ENCODE peak calls at places on chromosomes 6 and 20, in four cellular contexts. R is CD8-positive, alpha-beta memory T cell; D is psoas muscle; E is PC-3. J is an unnamed sample. For H3K4me1 and H3K27me3, the result is how much of the 10 kb centered on the place peaks cover.

GRCh38 chr6:143701343-143702234 is 23.8 kb downstream of the PHACTR2 start:
- DNase-seq in D (no peak), E (no peak), R (no peak), J (no peak)

GRCh38 chr6:163836916-163837660 is 422.6 kb downstream of the QKI start:
- DNase-seq in D (no peak), E (no peak), R (no peak), J (no peak)

GRCh38 chr6:131519670-131520436 is 53.2 kb upstream of the ARG1 start:
- DNase-seq in D (no peak), R (peak), E (peak), J (no peak)

GRCh38 chr6:149913085-149913484 is 9.8 kb downstream of the RAET1G start:
- DNase-seq in D (no peak), R (no peak), E (no peak), J (no peak)

GRCh38 chr20:32574296-32575226 is 10.6 kb downstream of the NOL4L start:
- DNase-seq in E (peak), R (no peak), D (no peak), J (peak)

GRCh38 chr6:131966443-131966842 is 15.3 kb upstream of the CCN2 start:
- DNase-seq in E (no peak), D (no peak), R (no peak), J (peak)

GRCh38 chr6:142819603-142820335 is 125.2 kb downstream of the HIVEP2 start:
- DNase-seq in R (peak), E (no peak), D (no peak), J (no peak)

GRCh38 chr6:5044866-5045265 is 40.3 kb upstream of the PPP1R3G start:
- DNase-seq in D (no peak), E (no peak), R (no peak), J (no peak)

GRCh38 chr6:169859401-169859977 is 108.1 kb downstream of the ERMARD start:
- DNase-seq in E (no peak), R (no peak), D (no peak), J (peak)

GRCh38 chr6:21501815-21502214 is 91.7 kb upstream of the SOX4 start:
- DNase-seq in R (no peak), D (no peak), E (no peak), J (no peak)

GRCh38 chr6:10382322-10382721 is 32.6 kb downstream of the TFAP2A start:
- DNase-seq in E (no peak), R (no peak), D (no peak), J (no peak)

GRCh38 chr6:159466934-159467333 is 226.1 kb downstream of the SOD2 start:
- DNase-seq in R (no peak), E (no peak), D (no peak), J (no peak)

GRCh38 chr6:104995989-104996617 is 39.2 kb downstream of the LIN28B start:
- DNase-seq in E (peak), D (no peak), R (no peak), J (no peak)

GRCh38 chr6:114063956-114064355 is 93.0 kb upstream of the HDAC2 start:
- DNase-seq in R (no peak), E (no peak), D (no peak), J (no peak)

GRCh38 chr6:87029711-87030314 is 65.1 kb downstream of the CGA start:
- DNase-seq in E (peak), D (no peak), R (no peak), J (no peak)

GRCh38 chr6:166167258-166167731 is 356 bp downstream of the TBXT start:
- DNase-seq in R (no peak), E (no peak), D (no peak), J (no peak)

GRCh38 chr6:156752666-156753301 is 24.4 kb upstream of the ARID1B start:
- DNase-seq in E (no peak), R (no peak), D (peak), J (no peak)

GRCh38 chr6:292506-293184 is 358 bp downstream of the DUSP22 start:
- DNase-seq in R (peak), E (peak), D (peak), J (peak)

GRCh38 chr6:743320-744096 is 50.6 kb upstream of the EXOC2 start:
- DNase-seq in E (no peak), R (no peak), D (no peak), J (no peak)

GRCh38 chr6:139572001-139572400 is 197.6 kb upstream of the CITED2 start:
- DNase-seq in E (no peak), R (no peak), D (no peak), J (no peak)

GRCh38 chr20:41174782-41175181 is 37.4 kb downstream of the PLCG1 start:
- DNase-seq in E (no peak), R (no peak), D (no peak), J (peak)

GRCh38 chr6:33113720-33114119 is 37.9 kb downstream of the HLA-DPB1 start:
- DNase-seq in R (no peak), E (no peak), D (no peak), J (no peak)

GRCh38 chr6:44224154-44224977 is 971 bp downstream of the SLC29A1 start:
- DNase-seq in E (peak), D (no peak), R (no peak), J (no peak)

GRCh38 chr6:91317247-91317646 is 730.4 kb upstream of the MAP3K7 start:
- DNase-seq in E (peak), R (no peak), D (no peak), J (no peak)

GRCh38 chr6:164854526-164854925 is 454.9 kb downstream of the C6orf118 start:
- DNase-seq in E (no peak), D (no peak), R (no peak), J (no peak)

GRCh38 chr20:37265152-37265551 is 3.5 kb upstream of the GHRH start:
- DNase-seq in E (no peak), D (no peak), R (no peak), J (no peak)

GRCh38 chr6:46684771-46685170 is 2.9 kb upstream of the TDRD6 start:
- DNase-seq in E (peak), R (no peak), D (no peak), J (no peak)

GRCh38 chr6:152048921-152049320 is 241.4 kb downstream of the ESR1 start:
- DNase-seq in D (no peak), E (no peak), R (no peak), J (no peak)
- H3K4me1 ChIP-seq in D (under half), E (under half), R (under half), J (under half)

DNA sequence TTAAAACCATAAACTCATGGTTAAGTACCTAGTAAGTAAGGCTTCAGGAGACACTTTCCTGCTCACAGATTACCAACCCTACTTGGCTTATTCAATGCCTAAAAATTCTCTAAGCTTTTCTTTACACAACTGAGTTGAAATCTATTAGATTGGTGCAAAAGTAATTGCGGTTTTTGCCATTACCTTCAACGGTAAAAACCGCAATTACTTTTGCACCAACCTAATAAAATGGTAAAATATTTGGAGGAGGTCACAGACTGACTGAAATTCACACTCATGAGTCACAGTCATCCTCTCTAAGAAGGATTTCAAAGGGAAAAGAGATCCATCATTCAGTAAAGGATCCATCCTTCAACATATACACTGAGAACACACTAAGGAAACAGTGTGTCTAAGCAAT is 25.9 kb downstream of the PKHD1 start:
- DNase-seq in E (no peak), R (no peak), D (no peak), J (no peak)
- H3K27me3 ChIP-seq in E (under half), R (under half), D (under half), J (under half)

DNA sequence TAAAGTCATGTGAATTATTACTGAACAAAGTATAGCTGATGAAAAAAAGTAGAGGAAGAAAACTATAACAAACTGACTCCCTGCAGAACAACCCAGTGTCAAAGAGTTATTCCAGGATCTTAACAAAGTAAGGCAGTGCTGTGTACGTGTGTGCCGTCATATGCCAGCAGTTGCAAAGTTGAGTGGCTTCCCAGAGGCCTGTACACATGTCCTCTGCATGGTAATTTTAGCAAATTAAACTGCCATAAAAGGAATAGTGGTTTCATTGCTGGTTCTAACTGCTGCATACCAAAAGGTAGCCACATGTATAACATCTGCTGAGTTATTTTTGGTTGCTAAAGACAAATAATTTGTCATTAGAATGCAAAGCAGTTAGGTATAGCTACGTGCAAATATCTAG is 44.8 kb downstream of the RIPOR2 start:
- DNase-seq in E (no peak), D (no peak), R (no peak), J (no peak)
- H3K4me1 ChIP-seq in E (under half), D (under half), R (half or more), J (under half)

DNA sequence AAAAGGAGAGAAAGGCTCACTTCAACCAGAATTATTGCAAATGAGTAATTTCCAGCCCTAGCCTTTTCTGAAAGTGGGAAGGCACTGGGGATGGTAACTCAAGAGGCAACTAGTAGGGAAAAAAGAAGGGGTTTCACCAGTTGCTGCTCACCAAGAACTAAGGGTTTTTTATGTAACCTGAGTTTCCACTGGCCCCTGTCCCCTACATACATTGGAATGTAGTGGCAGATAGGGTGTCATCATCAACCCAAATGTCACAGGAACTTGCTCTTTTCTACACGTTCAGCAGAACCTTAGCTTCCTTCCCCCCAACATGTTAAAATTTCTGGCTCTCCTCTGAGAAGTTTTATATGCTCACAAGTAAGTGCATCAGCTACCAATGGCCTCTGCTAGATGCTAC is 38.2 kb upstream of the PKHD1 start:
- DNase-seq in D (no peak), R (no peak), E (no peak), J (no peak)
- H3K27me3 ChIP-seq in D (under half), R (under half), E (under half), J (under half)

DNA sequence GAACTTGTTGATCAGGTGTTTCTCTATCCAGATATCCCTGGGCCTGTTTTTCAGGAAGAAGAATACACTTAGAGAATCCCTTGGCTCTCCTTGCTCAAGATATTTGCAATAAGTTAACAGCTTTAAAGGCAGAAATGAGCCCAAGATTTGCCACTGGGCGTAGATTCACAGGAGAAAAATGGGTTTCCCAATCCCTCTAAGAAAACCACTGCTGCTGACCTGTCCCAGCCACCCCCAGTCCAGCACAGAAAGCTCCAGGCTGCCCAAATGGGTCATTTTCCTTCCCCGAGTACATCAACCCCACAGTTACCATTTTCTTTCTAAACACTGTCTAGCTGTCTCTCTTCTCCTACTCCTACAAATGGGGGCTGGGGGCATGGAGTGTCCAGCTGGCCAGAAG is 67.3 kb downstream of the ANKRD60 start:
- DNase-seq in E (no peak), D (no peak), R (no peak), J (no peak)
- H3K4me1 ChIP-seq in E (under half), D (under half), R (under half), J (under half)

GRCh38 chr20:48393721-48394120 is 434.1 kb downstream of the PREX1 start:
- DNase-seq in E (no peak), D (no peak), R (no peak), J (no peak)
- H3K27me3 ChIP-seq in E (half or more), D (under half), R (under half), J (under half)

GRCh38 chr20:59004493-59004762 is 2.6 kb downstream of the CTSZ start:
- DNase-seq in E (no peak), D (peak), R (peak), J (no peak)
- H3K4me1 ChIP-seq in E (under half), D (under half), R (under half), J (under half)

GRCh38 chr20:18032977-18033892 is 24.5 kb downstream of the OVOL2 start:
- DNase-seq in E (peak), R (no peak), D (no peak), J (no peak)

GRCh38 chr20:18034039-18034438 is 23.7 kb downstream of the OVOL2 start:
- DNase-seq in R (no peak), E (no peak), D (no peak), J (no peak)

GRCh38 chr20:18030020-18030419 is 27.7 kb downstream of the OVOL2 start:
- DNase-seq in E (no peak), D (no peak), R (no peak), J (no peak)

GRCh38 chr20:18031888-18032509 is 25.7 kb downstream of the OVOL2 start:
- DNase-seq in R (no peak), E (no peak), D (no peak), J (no peak)

DNA sequence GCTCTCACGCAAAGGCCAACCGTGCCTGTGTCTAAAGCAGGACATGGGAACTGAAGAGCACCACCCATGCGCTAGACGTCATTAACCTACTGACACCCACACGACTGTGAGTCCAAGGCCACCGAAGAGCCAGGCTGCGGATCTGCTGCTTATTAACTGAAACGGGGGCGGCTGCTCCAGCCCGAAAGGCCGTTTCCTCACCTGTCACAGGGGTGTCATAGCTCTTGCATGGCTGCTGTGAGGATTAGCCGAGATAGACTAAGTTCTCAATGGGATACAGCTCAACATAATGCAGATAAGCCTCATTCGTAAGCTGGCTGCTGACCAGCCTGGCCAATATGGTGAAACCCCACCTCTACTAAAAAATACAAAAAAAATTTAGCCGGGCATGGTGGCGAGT is 26.7 kb downstream of the OVOL2 start:
- DNase-seq in E (no peak), D (no peak), R (no peak), J (no peak)
- H3K27me3 ChIP-seq in E (under half), D (under half), R (under half), J (under half)

DNA sequence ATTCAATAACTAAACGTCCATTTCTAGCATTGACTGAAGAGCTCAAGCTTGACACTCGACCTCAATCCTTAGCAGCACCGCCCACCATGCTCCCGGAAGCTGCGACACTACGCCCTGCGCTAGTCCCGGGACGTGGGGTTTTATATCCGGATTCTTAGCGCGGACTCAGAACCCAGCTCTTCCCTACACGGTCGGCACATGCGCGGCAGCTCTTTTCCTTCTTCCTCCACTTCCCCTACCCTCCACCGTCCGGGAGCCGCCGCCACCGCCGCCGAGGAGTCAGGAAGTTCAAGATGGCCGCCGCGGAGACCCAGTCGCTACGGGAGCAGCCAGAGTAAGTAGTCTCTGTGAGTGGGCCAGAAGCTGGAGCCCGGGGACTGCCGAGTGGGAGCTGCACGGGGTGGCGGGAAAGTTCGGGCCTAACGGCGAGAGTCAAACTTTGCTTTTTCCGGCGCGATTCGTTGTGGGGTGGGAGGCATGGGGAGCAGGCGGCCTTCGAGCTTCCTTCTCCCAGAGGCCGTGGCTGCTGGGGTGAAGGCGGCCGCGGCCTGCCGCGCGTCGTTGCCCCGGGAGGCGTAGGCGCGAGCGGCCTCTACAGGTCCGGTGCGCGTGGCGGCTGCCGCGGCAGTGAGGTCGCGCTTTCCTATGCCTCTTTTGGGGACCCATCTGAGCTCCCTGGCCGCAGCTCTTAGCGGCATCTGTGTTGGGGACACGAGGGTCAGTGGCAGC is 57.6 kb downstream of the FAM217A start:
- DNase-seq in R (peak), E (peak), D (peak), J (peak)
- H3K4me1 ChIP-seq in R (half or more), E (under half), D (half or more), J (under half)